ENCODE peak calls at places on chromosomes 1 and 21, in ten cellular contexts. U, F, W, C, E, B, R, Q, L and H are unnamed samples.

GRCh38 chr1:27539901-27540861 is 50.2 kb upstream of the WASF2 start:
- DNase-seq in R (no peak), U (peak), Q (no peak), E (no peak), W (no peak), F (no peak), L (no peak), C (no peak), B (peak), H (no peak)

GRCh38 chr1:209398330-209398991 is 185.1 kb upstream of the CAMK1G start:
- DNase-seq in W (no peak), L (no peak), R (peak), E (no peak), B (peak), Q (peak), U (peak), F (no peak), C (no peak), H (no peak)

GRCh38 chr21:31538821-31539220 is 120.7 kb upstream of the SOD1 start:
- DNase-seq in L (no peak), W (no peak), U (no peak), F (no peak), B (no peak), R (no peak), E (no peak), C (no peak), Q (no peak), H (no peak)

GRCh38 chr1:58844176-58844575 is 60.3 kb upstream of the JUN start:
- DNase-seq in Q (no peak), U (no peak), C (no peak), W (no peak), R (no peak), E (no peak), F (no peak), L (no peak), B (no peak), H (no peak)

GRCh38 chr1:64470670-64471217 is 815 bp downstream of the CACHD1 start:
- DNase-seq in R (no peak), W (no peak), E (no peak), U (no peak), B (peak), Q (peak), F (peak), L (peak), C (peak), H (peak)

GRCh38 chr1:31793586-31794285 is 22.1 kb downstream of the SPOCD1 start:
- DNase-seq in C (no peak), W (no peak), F (no peak), R (no peak), B (no peak), U (no peak), Q (no peak), E (no peak), L (no peak), H (no peak)

GRCh38 chr1:237877628-237878027 is 13.1 kb downstream of the ZP4 start:
- DNase-seq in R (no peak), F (no peak), Q (no peak), L (no peak), B (no peak), U (no peak), E (no peak), W (no peak), C (no peak), H (no peak)

GRCh38 chr1:185499986-185500626 is 183.1 kb upstream of the IVNS1ABP start:
- DNase-seq in E (no peak), B (peak), L (no peak), Q (no peak), F (no peak), U (peak), C (no peak), R (no peak), W (no peak), H (no peak)

GRCh38 chr1:179082308-179083030 is 599 bp downstream of the TOR3A start:
- DNase-seq in B (peak), L (peak), F (peak), C (no peak), W (peak), U (peak), R (peak), E (peak), Q (peak), H (peak)

GRCh38 chr1:163069142-163069541 is at the start of gene RGS4:
- DNase-seq in W (no peak), C (peak), F (no peak), E (no peak), U (peak), R (peak), B (peak), Q (peak), L (no peak), H (no peak)

GRCh38 chr1:187759934-187760333 is 931.2 kb downstream of the PLA2G4A start:
- DNase-seq in W (no peak), L (no peak), C (no peak), E (no peak), Q (no peak), R (no peak), B (no peak), F (no peak), U (no peak), H (no peak)

GRCh38 chr1:7984826-7985225 is 23.3 kb downstream of the PARK7 start:
- DNase-seq in C (no peak), Q (no peak), E (no peak), R (no peak), U (no peak), F (no peak), B (no peak), L (no peak), W (no peak), H (no peak)

GRCh38 chr1:230237805-230238204 is 170.8 kb downstream of the GALNT2 start:
- DNase-seq in U (no peak), R (no peak), W (no peak), B (no peak), C (no peak), F (no peak), E (no peak), Q (no peak), L (no peak), H (no peak)

GRCh38 chr1:17010601-17011438 is 908 bp downstream of the ATP13A2 start:
- DNase-seq in E (no peak), F (no peak), W (no peak), U (peak), B (peak), R (no peak), L (peak), C (no peak), Q (peak), H (peak)

GRCh38 chr1:109112056-109112651 is 1.8 kb upstream of the ELAPOR1 start:
- DNase-seq in E (no peak), Q (no peak), B (peak), W (no peak), U (peak), F (no peak), C (no peak), R (no peak), L (peak), H (peak)

GRCh38 chr1:242240061-242240460 is 241.2 kb upstream of the MAP1LC3C start:
- DNase-seq in E (no peak), Q (no peak), F (no peak), W (no peak), L (no peak), C (no peak), R (no peak), B (no peak), U (no peak), H (no peak)

GRCh38 chr1:39129514-39129913 is 75.0 kb upstream of the MACF1 start:
- DNase-seq in F (no peak), C (no peak), U (peak), R (no peak), L (peak), W (no peak), B (peak), E (no peak), Q (no peak), H (peak)

GRCh38 chr1:31099283-31100063 is 34.0 kb upstream of the PUM1 start:
- DNase-seq in C (no peak), E (no peak), F (no peak), W (no peak), R (no peak), U (no peak), Q (no peak), L (no peak), B (no peak), H (no peak)

GRCh38 chr1:156086256-156086662 is 4.0 kb upstream of the MEX3A start:
- DNase-seq in L (no peak), W (no peak), E (no peak), C (no peak), R (no peak), F (no peak), B (no peak), Q (no peak), U (peak), H (no peak)

GRCh38 chr21:42039470-42039901 is 29.3 kb upstream of the ZBTB21 start:
- DNase-seq in C (no peak), B (no peak), U (peak), W (no peak), Q (no peak), F (no peak), E (no peak), R (no peak), L (no peak), H (no peak)

GRCh38 chr1:169113613-169114119 is 7.2 kb downstream of the ATP1B1 start:
- DNase-seq in C (no peak), W (no peak), B (peak), Q (no peak), F (no peak), L (no peak), U (peak), E (no peak), R (peak), H (no peak)

GRCh38 chr1:183180634-183181056 is 5.4 kb upstream of the LAMC2 start:
- DNase-seq in E (no peak), C (no peak), F (peak), R (no peak), B (no peak), L (no peak), U (peak), Q (peak), W (no peak), H (peak)

GRCh38 chr1:84504580-84505021 is 1.6 kb upstream of the SPATA1 start:
- DNase-seq in C (no peak), B (peak), E (no peak), W (no peak), F (no peak), U (peak), Q (no peak), R (no peak), L (no peak), H (no peak)

GRCh38 chr1:201826830-201827229 is 2.1 kb upstream of the IPO9 start:
- DNase-seq in W (no peak), L (no peak), F (no peak), C (no peak), Q (no peak), E (no peak), U (no peak), R (peak), B (no peak), H (no peak)

GRCh38 chr1:87869563-87869962 is 540.9 kb downstream of the LMO4 start:
- DNase-seq in E (no peak), R (no peak), C (no peak), F (no peak), L (no peak), Q (no peak), U (peak), B (peak), W (no peak), H (no peak)

GRCh38 chr1:156392427-156392826 is 23.4 kb downstream of the RHBG start:
- DNase-seq in U (no peak), F (no peak), W (no peak), B (no peak), R (peak), L (no peak), E (no peak), C (no peak), Q (no peak), H (no peak)

GRCh38 chr1:181104790-181105133 is 16.3 kb downstream of the IER5 start:
- DNase-seq in B (no peak), E (peak), R (no peak), U (no peak), Q (peak), L (peak), C (peak), W (peak), F (no peak), H (peak)

GRCh38 chr1:32754282-32755097 is 51.9 kb upstream of the SYNC start:
- DNase-seq in F (no peak), E (peak), W (peak), R (peak), Q (no peak), C (peak), L (peak), U (no peak), B (no peak), H (no peak)

GRCh38 chr1:61506231-61506630 is 218.7 kb downstream of the TM2D1 start:
- DNase-seq in Q (no peak), C (no peak), B (no peak), F (no peak), W (no peak), L (no peak), E (no peak), R (no peak), U (no peak), H (no peak)

GRCh38 chr1:147919881-147920280 is 8.3 kb upstream of the GPR89B start:
- DNase-seq in B (no peak), Q (no peak), E (no peak), L (no peak), F (no peak), W (no peak), R (no peak), U (no peak), C (no peak), H (no peak)

GRCh38 chr1:23101891-23102688 is 66.6 kb downstream of the LUZP1 start:
- DNase-seq in C (no peak), R (no peak), U (peak), W (no peak), L (no peak), E (no peak), B (peak), Q (peak), F (no peak), H (no peak)

GRCh38 chr1:154186177-154186576 is 5.7 kb downstream of the TPM3 start:
- DNase-seq in L (peak), E (peak), B (peak), Q (no peak), R (peak), F (no peak), W (peak), C (peak), U (peak), H (peak)

GRCh38 chr1:202274611-202275010 is 67.1 kb downstream of the UBE2T start:
- DNase-seq in L (peak), B (peak), U (peak), F (no peak), R (no peak), C (no peak), Q (no peak), E (peak), W (peak), H (peak)

GRCh38 chr21:41671859-41672542 is 94.9 kb downstream of the RIPK4 start:
- DNase-seq in B (no peak), C (no peak), R (no peak), W (no peak), L (no peak), F (no peak), Q (no peak), E (no peak), U (peak), H (no peak)